ENCODE peak calls at places on chromosomes 4 and X, in seven cellular contexts. V is uterus, M is ovary, Y is lower leg skin, U is IMR-90, I is tibial nerve, R is transverse colon. Q is an unnamed sample.

GRCh38 chrX:123590842-123591491 is 141.9 kb downstream of the THOC2 start:
- DNase-seq in V (no peak), R (no peak), I (no peak), U (peak; percentile 22), Y (no peak), M (no peak), Q (no peak)

GRCh38 chrX:97547873-97548578 is 664.3 kb downstream of the RPA4 start:
- DNase-seq in Y (no peak), V (no peak), M (no peak), I (no peak), U (peak; percentile 39), R (no peak), Q (no peak)

GRCh38 chrX:29172880-29173279 is 585.6 kb downstream of the IL1RAPL1 start:
- DNase-seq in I (no peak), U (peak; percentile 62), Y (no peak), R (no peak), V (no peak), M (no peak), Q (no peak)

GRCh38 chrX:57651169-57651919 is 28.7 kb downstream of the NLRP2B start:
- DNase-seq in M (no peak), Y (no peak), I (no peak), R (no peak), V (no peak), U (no peak), Q (no peak)

GRCh38 chr4:36471903-36472302 is 190.5 kb downstream of the DTHD1 start:
- DNase-seq in V (no peak), Y (no peak), U (no peak), M (no peak), I (no peak), R (no peak), Q (no peak)

GRCh38 chr4:74056114-74056857 is 17.8 kb upstream of the CXCL3 start:
- DNase-seq in V (no peak), M (no peak), R (no peak), Y (no peak), I (no peak), U (peak; percentile 52), Q (peak; percentile 84)

GRCh38 chrX:68703849-68704248 is 56.4 kb downstream of the STARD8 start:
- DNase-seq in M (no peak), R (no peak), V (no peak), U (no peak), I (no peak), Y (no peak), Q (no peak)

GRCh38 chrX:80237072-80237471 is 183.2 kb upstream of the TENT5D start:
- DNase-seq in R (no peak), I (no peak), M (no peak), Y (no peak), V (no peak), U (no peak), Q (peak; percentile 0)

GRCh38 chr4:40998680-40999358 is 215.5 kb downstream of the APBB2 start:
- DNase-seq in Y (no peak), I (no peak), U (peak; percentile 20), R (peak; percentile 44), V (peak; percentile 34), M (no peak), Q (no peak)

GRCh38 chrX:120450163-120450562 is 18.9 kb downstream of the LAMP2 start:
- DNase-seq in U (no peak), V (no peak), R (no peak), M (no peak), I (no peak), Y (no peak), Q (peak; percentile 1)

GRCh38 chrX:47241201-47242011 is 8.6 kb downstream of the USP11 start:
- DNase-seq in M (no peak), V (no peak), R (no peak), I (no peak), U (no peak), Y (peak; percentile 72), Q (no peak)

GRCh38 chr4:143700060-143700419 is 435 bp downstream of the FREM3 start:
- DNase-seq in M (peak; percentile 37), R (no peak), Y (no peak), V (no peak), U (no peak), I (no peak), Q (peak; percentile 29)

GRCh38 chrX:115190636-115191489 is 1.7 kb downstream of the RBMXL3 start:
- DNase-seq in R (no peak), M (no peak), Y (no peak), V (no peak), I (no peak), U (no peak), Q (no peak)

GRCh38 chr4:101813604-101814003 is 23.1 kb downstream of the BANK1 start:
- DNase-seq in I (no peak), M (no peak), Y (no peak), R (peak; percentile 9), V (no peak), U (no peak), Q (no peak)

GRCh38 chrX:9907645-9908387 is 59.3 kb upstream of the CLDN34 start:
- DNase-seq in M (no peak), V (no peak), U (peak; percentile 94), Y (no peak), I (no peak), R (no peak), Q (no peak)

GRCh38 chrX:102934624-102935023 is 2.4 kb upstream of the RAB40AL start:
- DNase-seq in U (peak; percentile 4), Y (no peak), M (no peak), I (peak; percentile 10), V (no peak), R (peak; percentile 18), Q (peak; percentile 58)

GRCh38 chr4:48047421-48047844 is 30.9 kb downstream of the NIPAL1 start:
- DNase-seq in R (peak; percentile 39), U (no peak), V (no peak), I (no peak), M (no peak), Y (no peak), Q (no peak)

DNA sequence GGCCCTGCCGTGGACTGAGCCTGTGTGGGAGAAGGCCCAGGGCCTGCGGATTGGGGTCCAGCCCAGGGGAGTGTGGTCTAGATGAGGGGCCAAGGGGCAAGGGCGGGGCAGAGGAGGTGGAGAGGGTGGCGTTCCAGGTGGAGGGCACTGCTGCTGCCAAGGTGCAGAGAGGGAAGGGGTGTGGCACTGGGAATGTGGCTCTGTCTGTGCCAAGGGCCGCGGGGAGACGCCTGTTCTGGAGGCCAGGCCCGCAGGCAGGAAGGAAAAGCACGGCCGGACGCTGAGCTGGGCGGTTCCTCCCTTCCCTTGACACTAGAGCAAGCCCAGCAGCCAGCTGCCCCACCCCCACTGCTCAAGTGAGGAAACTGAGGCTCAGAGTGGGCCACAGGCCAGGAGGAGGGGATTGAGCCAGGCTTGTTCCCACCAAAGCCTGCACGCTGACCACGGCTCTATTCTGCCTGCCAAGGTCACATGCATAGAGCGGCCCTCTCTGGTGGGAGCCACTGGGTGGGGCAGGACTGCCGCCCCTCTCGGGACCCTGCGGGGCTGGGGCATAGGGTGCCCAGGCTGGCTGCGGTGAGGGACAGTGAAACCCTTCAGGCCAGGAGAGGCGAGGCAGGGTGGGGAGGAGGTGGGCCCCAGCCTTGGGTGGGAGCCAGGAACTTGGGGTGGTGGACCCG is 13.0 kb downstream of the SH3BP2 start:
- DNase-seq in M (peak; percentile 57), R (peak; percentile 92), Y (peak; percentile 95), V (peak; percentile 56), U (no peak), I (peak; percentile 42), Q (no peak)
- TF ChIP-seq POLR2A in M (no peak), R (no peak), Y (no peak), V (no peak), U (no peak), I (no peak), Q (no peak)

GRCh38 chrX:44874481-44875184 is 1.6 kb downstream of the KDM6A start:
- DNase-seq in R (peak; percentile 42), U (peak; percentile 49), I (peak; percentile 10), Y (no peak), M (no peak), V (peak; percentile 36), Q (peak; percentile 87)

GRCh38 chrX:44873415-44874270 is 655 bp downstream of the KDM6A start:
- DNase-seq in R (peak; percentile 57), V (peak; percentile 53), M (peak; percentile 80), I (peak; percentile 26), Y (peak; percentile 91), U (peak; percentile 44), Q (peak; percentile 78)

GRCh38 chrX:44872319-44872816 is 620 bp upstream of the KDM6A start:
- DNase-seq in Y (peak; percentile 92), M (no peak), I (peak; percentile 4), R (peak; percentile 65), U (peak; percentile 4), V (peak; percentile 44), Q (peak; percentile 76)

GRCh38 chrX:44871114-44871645 is 1.8 kb upstream of the KDM6A start:
- DNase-seq in V (no peak), I (no peak), R (peak; percentile 29), U (no peak), Y (no peak), M (no peak), Q (peak; percentile 25)

GRCh38 chrX:44872817-44873414 is at the start of gene KDM6A:
- DNase-seq in I (peak; percentile 94), Y (peak; percentile 100), M (peak; percentile 100), R (peak; percentile 100), U (peak; percentile 96), V (peak; percentile 99), Q (peak; percentile 98)
- TF ChIP-seq POLR2A in I (peak; percentile 91), Y (peak; percentile 17), M (peak; percentile 78), R (peak; percentile 71), U (peak; percentile 69), V (peak; percentile 83), Q (peak; percentile 54)

DNA sequence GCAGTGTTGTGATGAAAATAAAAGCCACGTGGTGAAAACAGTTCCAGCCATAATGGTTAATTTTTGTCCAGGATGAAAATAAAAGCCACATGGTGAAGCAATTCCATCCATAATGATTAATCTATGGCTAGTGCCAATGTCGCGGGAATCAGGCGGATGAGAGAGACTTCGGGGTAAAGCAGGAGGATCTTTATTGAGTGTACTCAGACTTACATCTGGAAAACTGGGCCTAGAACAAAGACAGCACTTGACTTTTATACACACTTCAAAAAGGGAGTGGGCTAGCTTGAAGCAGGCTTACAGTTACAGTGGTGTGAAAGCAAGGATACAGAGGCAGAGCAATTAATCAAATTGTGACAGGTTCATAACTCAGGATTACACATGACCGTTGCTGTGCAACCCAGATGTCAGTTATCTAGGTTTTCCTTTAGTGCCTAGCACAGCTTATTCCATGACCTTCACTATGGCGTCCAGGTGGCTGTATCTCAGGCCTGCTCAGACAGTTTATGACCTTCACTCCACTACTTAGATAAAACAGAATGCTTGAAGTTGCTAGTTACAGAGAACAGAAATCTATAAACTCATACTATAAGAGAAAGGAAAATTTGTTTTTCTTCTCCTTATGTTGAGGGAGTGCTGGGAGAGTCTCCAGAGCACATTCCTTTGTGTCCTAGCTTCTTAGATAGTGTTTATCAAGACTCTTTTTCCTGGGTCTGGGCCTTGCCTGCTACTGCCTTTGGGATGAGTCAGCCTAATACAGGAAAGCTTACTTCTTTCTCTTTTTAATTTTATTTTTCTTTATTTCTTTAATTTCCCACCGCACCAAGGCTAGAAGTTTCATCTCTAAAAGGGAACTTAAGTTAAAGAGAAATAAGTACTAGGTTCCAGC is 5.9 kb upstream of the PLA2G12A start:
- DNase-seq in V (no peak), R (peak; percentile 31), U (peak; percentile 50), Y (no peak), I (no peak), M (no peak), Q (no peak)
- TF ChIP-seq POLR2A in V (no peak), R (no peak), U (no peak), Y (no peak), I (no peak), M (no peak), Q (no peak)

DNA sequence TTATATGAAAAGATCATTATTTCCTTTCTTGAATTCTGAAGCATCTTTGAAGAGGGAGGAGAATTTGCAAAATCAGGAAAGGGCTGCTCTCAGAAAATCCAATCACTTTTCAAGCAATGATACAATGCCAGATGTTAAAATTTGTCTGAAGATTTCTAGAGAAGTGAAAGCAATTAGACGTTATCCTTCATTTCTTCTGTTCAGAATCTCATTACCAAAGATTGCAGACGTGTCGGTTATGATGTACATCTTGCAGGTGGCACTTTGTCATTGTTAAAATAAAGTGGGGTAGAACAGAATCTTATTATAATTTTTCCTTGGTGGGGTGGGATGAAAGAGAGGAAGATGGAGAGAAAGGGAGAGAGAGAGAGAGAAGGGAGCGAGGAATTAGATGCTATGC is 296.4 kb upstream of the STS start:
- DNase-seq in V (no peak), M (no peak), I (no peak), U (no peak), Y (no peak), R (no peak), Q (no peak)
- TF ChIP-seq POLR2A in V (no peak), M (no peak), I (no peak), U (no peak), Y (no peak), R (no peak), Q (no peak)